ENCODE peak calls at places on chromosome 10, in six cellular contexts. K, L, G, I, Y and U are unnamed samples.

GRCh38 chr10:482848-483247 is 206.6 kb downstream of the DIP2C start:
- DNase-seq in L (no peak), I (no peak), Y (no peak), K (no peak), G (no peak), U (no peak)

GRCh38 chr10:14601872-14602725 is 172.6 kb downstream of the FAM107B start:
- DNase-seq in I (peak; percentile 80), L (peak; percentile 57), Y (peak; percentile 90), G (peak; percentile 86), K (peak; percentile 91), U (peak; percentile 74)

GRCh38 chr10:8040651-8041050 is 13.8 kb upstream of the GATA3 start:
- DNase-seq in Y (no peak), G (no peak), I (no peak), L (no peak), K (no peak), U (no peak)

GRCh38 chr10:61896854-61897661 is 4.4 kb upstream of the ARID5B start:
- DNase-seq in L (peak; percentile 39), G (peak; percentile 59), Y (peak; percentile 56), K (peak; percentile 92), I (no peak), U (peak; percentile 72)

GRCh38 chr10:104300002-104300735 is 31.2 kb downstream of the GSTO2 start:
- DNase-seq in K (no peak), I (peak; percentile 81), Y (no peak), G (no peak), L (no peak), U (peak; percentile 92)

GRCh38 chr10:8331387-8331786 is 276.9 kb downstream of the GATA3 start:
- DNase-seq in L (peak; percentile 13), G (no peak), K (no peak), I (no peak), Y (no peak), U (no peak)

GRCh38 chr10:52488606-52489485 is 174.8 kb downstream of the DKK1 start:
- DNase-seq in Y (peak; percentile 22), L (no peak), K (peak; percentile 56), I (no peak), G (peak; percentile 13), U (peak; percentile 65)

GRCh38 chr10:113411456-113411855 is 141.4 kb upstream of the HABP2 start:
- DNase-seq in L (no peak), Y (no peak), K (no peak), I (no peak), G (no peak), U (no peak)

GRCh38 chr10:36725581-36726520 is 399.5 kb upstream of the ANKRD30A start:
- DNase-seq in G (peak; percentile 36), L (no peak), I (no peak), Y (no peak), K (peak; percentile 46), U (peak; percentile 94)

GRCh38 chr10:69045441-69046300 is 42.2 kb upstream of the SRGN start:
- DNase-seq in G (no peak), I (no peak), L (peak; percentile 31), Y (peak; percentile 96), K (peak; percentile 52), U (no peak)

GRCh38 chr10:110336111-110336721 is 31.5 kb upstream of the SMNDC1 start:
- DNase-seq in Y (no peak), I (no peak), G (no peak), L (no peak), K (no peak), U (peak; percentile 92)

GRCh38 chr10:9851808-9852207 is 1165.9 kb upstream of the CELF2 start:
- DNase-seq in K (peak; percentile 16), I (no peak), G (no peak), L (no peak), Y (no peak), U (no peak)

GRCh38 chr10:111360260-111360925 is 283.6 kb downstream of the ADRA2A start:
- DNase-seq in Y (peak; percentile 22), G (peak; percentile 72), L (no peak), K (peak; percentile 67), I (no peak), U (peak; percentile 40)

GRCh38 chr10:92011560-92012214 is 88.1 kb downstream of the BTAF1 start:
- DNase-seq in I (no peak), L (no peak), Y (no peak), G (peak; percentile 52), K (no peak), U (peak; percentile 66)

GRCh38 chr10:19097151-19097550 is 48.5 kb downstream of the MALRD1 start:
- DNase-seq in Y (no peak), G (no peak), I (no peak), K (no peak), L (no peak), U (peak; percentile 37)

GRCh38 chr10:50993817-50994251 is 80.5 kb upstream of the PRKG1 start:
- DNase-seq in I (no peak), K (no peak), G (no peak), L (no peak), Y (no peak), U (no peak)

GRCh38 chr10:48439581-48440041 is 133.1 kb downstream of the MAPK8 start:
- DNase-seq in G (no peak), Y (no peak), L (no peak), K (no peak), I (no peak), U (no peak)

GRCh38 chr10:99172130-99172738 is 63.4 kb downstream of the HPSE2 start:
- DNase-seq in L (no peak), K (peak; percentile 3), Y (peak; percentile 19), G (peak; percentile 39), I (no peak), U (peak; percentile 65)

GRCh38 chr10:118983263-118983662 is 46.3 kb upstream of the NANOS1 start:
- DNase-seq in L (no peak), Y (no peak), I (no peak), K (peak; percentile 53), G (no peak), U (peak; percentile 85)

GRCh38 chr10:133042061-133042460 is 45.7 kb upstream of the ADGRA1 start:
- DNase-seq in K (no peak), I (no peak), Y (no peak), L (no peak), G (no peak), U (no peak)